ENCODE peak calls at places on chromosome 3, in nine cellular contexts. One of them, this sample, is unnamed. For H3K27me3 and H3K4me1, the result is how much of the 10 kb centered on the place peaks cover.

GRCh38 chr3:170405101-170405500 is 13.6 kb upstream of the CLDN11 start:
- DNase-seq in CD4-positive, CD25-positive, alpha-beta regulatory T cell: no peak
- DNase-seq in colonic mucosa: no peak
- DNase-seq in A673: no peak
- DNase-seq in sigmoid colon: no peak
- DNase-seq in lung: no peak
- DNase-seq in stomach: no peak
- DNase-seq in tibial artery: no peak
- DNase-seq in thoracic aorta: no peak
- DNase-seq in this sample: no peak

GRCh38 chr3:32934150-32934742 is 17.2 kb upstream of the CCR4 start:
- DNase-seq in CD4-positive, CD25-positive, alpha-beta regulatory T cell: peak
- DNase-seq in colonic mucosa: peak
- DNase-seq in A673: peak
- DNase-seq in sigmoid colon: no peak
- DNase-seq in lung: no peak
- DNase-seq in stomach: peak
- DNase-seq in tibial artery: no peak
- DNase-seq in thoracic aorta: no peak
- DNase-seq in this sample: no peak

GRCh38 chr3:100264242-100264641 is 3.5 kb downstream of the TBC1D23 start:
- DNase-seq in CD4-positive, CD25-positive, alpha-beta regulatory T cell: no peak
- DNase-seq in colonic mucosa: no peak
- DNase-seq in A673: no peak
- DNase-seq in sigmoid colon: no peak
- DNase-seq in lung: no peak
- DNase-seq in stomach: no peak
- DNase-seq in tibial artery: no peak
- DNase-seq in thoracic aorta: no peak
- DNase-seq in this sample: no peak

GRCh38 chr3:149832086-149832485 is 19.1 kb downstream of the RNF13 start:
- DNase-seq in CD4-positive, CD25-positive, alpha-beta regulatory T cell: no peak
- DNase-seq in colonic mucosa: no peak
- DNase-seq in A673: no peak
- DNase-seq in sigmoid colon: no peak
- DNase-seq in lung: no peak
- DNase-seq in stomach: no peak
- DNase-seq in tibial artery: no peak
- DNase-seq in thoracic aorta: no peak
- DNase-seq in this sample: no peak

GRCh38 chr3:46595819-46596218 is 16.5 kb upstream of the FAM240A start:
- DNase-seq in CD4-positive, CD25-positive, alpha-beta regulatory T cell: no peak
- DNase-seq in colonic mucosa: no peak
- DNase-seq in A673: no peak
- DNase-seq in sigmoid colon: no peak
- DNase-seq in lung: no peak
- DNase-seq in stomach: no peak
- DNase-seq in tibial artery: no peak
- DNase-seq in thoracic aorta: no peak
- DNase-seq in this sample: no peak

GRCh38 chr3:36219398-36219797 is 160.9 kb upstream of the STAC start:
- DNase-seq in CD4-positive, CD25-positive, alpha-beta regulatory T cell: no peak
- DNase-seq in colonic mucosa: no peak
- DNase-seq in A673: peak
- DNase-seq in sigmoid colon: no peak
- DNase-seq in lung: no peak
- DNase-seq in stomach: no peak
- DNase-seq in tibial artery: no peak
- DNase-seq in thoracic aorta: no peak
- DNase-seq in this sample: peak

GRCh38 chr3:150775001-150775599 is 12.1 kb upstream of the SIAH2 start:
- DNase-seq in CD4-positive, CD25-positive, alpha-beta regulatory T cell: no peak
- DNase-seq in colonic mucosa: no peak
- DNase-seq in A673: no peak
- DNase-seq in sigmoid colon: no peak
- DNase-seq in lung: no peak
- DNase-seq in stomach: no peak
- DNase-seq in tibial artery: no peak
- DNase-seq in thoracic aorta: no peak
- DNase-seq in this sample: peak

GRCh38 chr3:114213262-114213668 is 24.1 kb downstream of the ZNF80 start:
- DNase-seq in CD4-positive, CD25-positive, alpha-beta regulatory T cell: no peak
- DNase-seq in colonic mucosa: no peak
- DNase-seq in A673: no peak
- DNase-seq in sigmoid colon: no peak
- DNase-seq in lung: no peak
- DNase-seq in stomach: no peak
- DNase-seq in tibial artery: no peak
- DNase-seq in thoracic aorta: no peak
- DNase-seq in this sample: no peak

GRCh38 chr3:125593991-125594574 is 1.2 kb downstream of the OSBPL11 start:
- DNase-seq in CD4-positive, CD25-positive, alpha-beta regulatory T cell: peak
- DNase-seq in colonic mucosa: no peak
- DNase-seq in A673: peak
- DNase-seq in sigmoid colon: no peak
- DNase-seq in lung: no peak
- DNase-seq in stomach: no peak
- DNase-seq in tibial artery: no peak
- DNase-seq in thoracic aorta: no peak
- DNase-seq in this sample: no peak

GRCh38 chr3:195095035-195095703 is 175.8 kb downstream of the XXYLT1 start:
- DNase-seq in CD4-positive, CD25-positive, alpha-beta regulatory T cell: no peak
- DNase-seq in colonic mucosa: no peak
- DNase-seq in A673: peak
- DNase-seq in sigmoid colon: no peak
- DNase-seq in lung: no peak
- DNase-seq in stomach: no peak
- DNase-seq in tibial artery: peak
- DNase-seq in thoracic aorta: no peak
- DNase-seq in this sample: no peak

GRCh38 chr3:121918779-121919483 is 24.7 kb downstream of the SLC15A2 start:
- DNase-seq in CD4-positive, CD25-positive, alpha-beta regulatory T cell: no peak
- DNase-seq in colonic mucosa: no peak
- DNase-seq in A673: no peak
- DNase-seq in sigmoid colon: no peak
- DNase-seq in lung: no peak
- DNase-seq in stomach: no peak
- DNase-seq in tibial artery: no peak
- DNase-seq in thoracic aorta: no peak
- DNase-seq in this sample: peak
- H3K27me3 ChIP-seq in CD4-positive, CD25-positive, alpha-beta regulatory T cell: under half
- H3K27me3 ChIP-seq in colonic mucosa: under half
- H3K27me3 ChIP-seq in A673: under half
- H3K27me3 ChIP-seq in sigmoid colon: under half
- H3K27me3 ChIP-seq in lung: under half
- H3K27me3 ChIP-seq in stomach: under half
- H3K27me3 ChIP-seq in tibial artery: under half
- H3K27me3 ChIP-seq in thoracic aorta: under half
- H3K27me3 ChIP-seq in this sample: under half

DNA sequence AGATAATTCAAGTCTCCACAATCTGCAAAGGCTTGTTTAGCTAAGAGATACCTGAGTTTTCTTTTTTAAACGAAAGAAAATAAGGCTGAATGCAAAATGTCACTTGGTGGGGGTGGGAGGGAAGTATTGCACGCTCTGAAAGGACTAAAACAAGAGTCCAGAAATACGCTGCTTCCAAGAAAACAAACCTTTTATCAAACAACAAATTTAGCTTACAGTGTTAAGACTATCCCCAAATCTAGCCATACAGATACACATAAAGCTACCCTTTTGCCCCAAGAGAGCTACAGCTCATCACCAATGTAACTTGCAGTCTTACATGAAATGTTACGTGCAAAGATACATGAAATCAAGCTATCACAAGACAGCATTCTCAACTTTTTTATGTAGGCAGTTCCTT is 522.5 kb downstream of the FOXP1 start:
- DNase-seq in CD4-positive, CD25-positive, alpha-beta regulatory T cell: no peak
- DNase-seq in colonic mucosa: no peak
- DNase-seq in A673: no peak
- DNase-seq in sigmoid colon: no peak
- DNase-seq in lung: no peak
- DNase-seq in stomach: no peak
- DNase-seq in tibial artery: no peak
- DNase-seq in thoracic aorta: no peak
- DNase-seq in this sample: no peak
- H3K4me1 ChIP-seq in CD4-positive, CD25-positive, alpha-beta regulatory T cell: half or more
- H3K4me1 ChIP-seq in colonic mucosa: under half
- H3K4me1 ChIP-seq in A673: half or more
- H3K4me1 ChIP-seq in sigmoid colon: half or more
- H3K4me1 ChIP-seq in lung: under half
- H3K4me1 ChIP-seq in stomach: under half
- H3K4me1 ChIP-seq in tibial artery: half or more
- H3K4me1 ChIP-seq in thoracic aorta: half or more
- H3K4me1 ChIP-seq in this sample: half or more

GRCh38 chr3:132432639-132433038 is 15.3 kb downstream of the DNAJC13 start:
- DNase-seq in CD4-positive, CD25-positive, alpha-beta regulatory T cell: peak
- DNase-seq in colonic mucosa: no peak
- DNase-seq in A673: peak
- DNase-seq in sigmoid colon: no peak
- DNase-seq in lung: no peak
- DNase-seq in stomach: no peak
- DNase-seq in tibial artery: no peak
- DNase-seq in thoracic aorta: no peak
- DNase-seq in this sample: peak
- H3K27ac ChIP-seq in CD4-positive, CD25-positive, alpha-beta regulatory T cell: no peak
- H3K27ac ChIP-seq in colonic mucosa: no peak
- H3K27ac ChIP-seq in A673: peak
- H3K27ac ChIP-seq in sigmoid colon: no peak
- H3K27ac ChIP-seq in lung: no peak
- H3K27ac ChIP-seq in stomach: no peak
- H3K27ac ChIP-seq in tibial artery: no peak
- H3K27ac ChIP-seq in thoracic aorta: no peak
- H3K27ac ChIP-seq in this sample: peak

DNA sequence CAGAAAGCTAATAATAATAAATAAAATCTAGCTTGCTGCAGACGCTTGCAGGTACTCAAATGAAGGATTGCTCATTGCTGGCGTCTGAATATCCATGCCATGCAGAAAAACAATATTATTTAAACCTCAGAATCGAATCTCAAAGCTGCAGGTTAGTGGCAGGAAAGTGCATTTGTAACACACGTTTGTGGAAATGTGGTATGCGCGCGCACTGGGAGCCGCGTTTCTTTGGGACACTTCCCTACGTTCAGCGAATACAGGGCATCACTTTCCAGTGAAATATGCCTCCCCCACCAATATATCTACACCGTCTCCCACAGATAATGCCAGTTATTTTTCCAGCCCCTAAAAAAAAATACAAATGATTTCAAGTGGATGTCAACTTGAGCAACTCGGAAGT is 37.1 kb downstream of the ZIC4 start:
- DNase-seq in CD4-positive, CD25-positive, alpha-beta regulatory T cell: no peak
- DNase-seq in colonic mucosa: no peak
- DNase-seq in A673: no peak
- DNase-seq in sigmoid colon: no peak
- DNase-seq in lung: no peak
- DNase-seq in stomach: no peak
- DNase-seq in tibial artery: no peak
- DNase-seq in thoracic aorta: no peak
- DNase-seq in this sample: no peak
- H3K27me3 ChIP-seq in CD4-positive, CD25-positive, alpha-beta regulatory T cell: under half
- H3K27me3 ChIP-seq in colonic mucosa: half or more
- H3K27me3 ChIP-seq in A673: half or more
- H3K27me3 ChIP-seq in sigmoid colon: half or more
- H3K27me3 ChIP-seq in lung: under half
- H3K27me3 ChIP-seq in stomach: under half
- H3K27me3 ChIP-seq in tibial artery: under half
- H3K27me3 ChIP-seq in thoracic aorta: under half
- H3K27me3 ChIP-seq in this sample: half or more

GRCh38 chr3:20066079-20066478 is 25.8 kb downstream of the KAT2B start:
- DNase-seq in CD4-positive, CD25-positive, alpha-beta regulatory T cell: no peak
- DNase-seq in colonic mucosa: no peak
- DNase-seq in A673: no peak
- DNase-seq in sigmoid colon: no peak
- DNase-seq in lung: no peak
- DNase-seq in stomach: no peak
- DNase-seq in tibial artery: no peak
- DNase-seq in thoracic aorta: no peak
- DNase-seq in this sample: no peak
- H3K4me1 ChIP-seq in CD4-positive, CD25-positive, alpha-beta regulatory T cell: under half
- H3K4me1 ChIP-seq in colonic mucosa: under half
- H3K4me1 ChIP-seq in A673: under half
- H3K4me1 ChIP-seq in sigmoid colon: under half
- H3K4me1 ChIP-seq in lung: under half
- H3K4me1 ChIP-seq in stomach: under half
- H3K4me1 ChIP-seq in tibial artery: under half
- H3K4me1 ChIP-seq in thoracic aorta: under half
- H3K4me1 ChIP-seq in this sample: under half

DNA sequence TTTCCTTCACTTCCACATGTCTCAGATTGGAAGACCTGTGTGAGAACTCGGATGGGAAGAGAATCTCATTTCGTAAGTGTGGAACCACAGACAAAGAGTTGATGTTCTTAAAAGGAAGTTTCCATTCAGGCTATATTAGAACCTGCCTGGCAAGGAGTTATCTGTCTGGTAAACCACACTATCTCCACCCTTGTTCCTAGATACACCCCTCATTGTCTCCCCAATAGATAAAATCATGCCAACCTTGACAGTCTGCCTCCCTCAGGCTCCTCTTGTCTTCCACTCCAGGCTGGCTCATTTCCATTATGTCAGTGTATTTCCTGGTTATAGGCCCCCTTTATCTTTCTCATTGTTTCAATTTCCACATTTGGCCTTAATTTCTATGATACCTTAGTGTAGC is 89.2 kb downstream of the TMEM108 start:
- DNase-seq in CD4-positive, CD25-positive, alpha-beta regulatory T cell: no peak
- DNase-seq in colonic mucosa: no peak
- DNase-seq in A673: no peak
- DNase-seq in sigmoid colon: no peak
- DNase-seq in lung: no peak
- DNase-seq in stomach: no peak
- DNase-seq in tibial artery: no peak
- DNase-seq in thoracic aorta: no peak
- DNase-seq in this sample: no peak
- H3K27ac ChIP-seq in CD4-positive, CD25-positive, alpha-beta regulatory T cell: no peak
- H3K27ac ChIP-seq in colonic mucosa: no peak
- H3K27ac ChIP-seq in A673: no peak
- H3K27ac ChIP-seq in sigmoid colon: no peak
- H3K27ac ChIP-seq in lung: no peak
- H3K27ac ChIP-seq in stomach: no peak
- H3K27ac ChIP-seq in tibial artery: no peak
- H3K27ac ChIP-seq in thoracic aorta: no peak
- H3K27ac ChIP-seq in this sample: no peak

DNA sequence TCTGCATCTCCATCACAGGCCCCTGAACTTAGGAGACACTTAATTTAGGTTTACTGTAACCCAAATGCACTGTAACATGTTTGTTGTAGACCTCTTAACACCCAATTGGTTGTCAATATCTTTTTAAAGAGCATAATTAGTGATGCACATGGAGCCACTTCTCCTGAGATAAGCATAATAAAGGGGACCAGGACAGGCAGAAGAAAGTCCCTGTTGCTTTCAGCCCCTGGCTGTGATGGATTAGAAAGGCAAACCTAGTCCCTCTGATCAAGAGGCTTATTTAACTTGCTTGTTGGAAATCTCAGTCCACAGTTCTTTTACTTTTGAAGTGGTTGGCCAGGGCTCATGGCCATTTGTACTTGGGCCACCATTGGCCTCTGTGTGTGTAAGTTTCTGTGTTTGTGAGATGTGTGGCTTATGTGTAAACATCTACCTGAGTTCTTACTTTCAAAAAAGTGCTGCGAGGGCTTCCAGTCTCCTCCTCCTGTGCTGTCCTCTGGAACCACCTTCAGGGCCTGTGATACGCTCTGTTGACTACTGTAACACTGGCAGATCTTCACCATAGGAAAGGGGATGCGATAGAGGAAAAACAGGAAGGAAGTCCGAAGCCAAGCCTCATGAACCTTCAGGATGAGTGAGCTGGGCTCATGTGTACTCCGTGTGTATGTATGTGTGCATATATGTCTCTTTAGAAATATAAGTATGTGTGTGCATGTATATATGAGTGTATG is 136.2 kb downstream of the EPHB1 start:
- DNase-seq in CD4-positive, CD25-positive, alpha-beta regulatory T cell: no peak
- DNase-seq in colonic mucosa: no peak
- DNase-seq in A673: no peak
- DNase-seq in sigmoid colon: peak
- DNase-seq in lung: no peak
- DNase-seq in stomach: no peak
- DNase-seq in tibial artery: no peak
- DNase-seq in thoracic aorta: no peak
- DNase-seq in this sample: no peak
- H3K27me3 ChIP-seq in CD4-positive, CD25-positive, alpha-beta regulatory T cell: under half
- H3K27me3 ChIP-seq in colonic mucosa: under half
- H3K27me3 ChIP-seq in A673: under half
- H3K27me3 ChIP-seq in sigmoid colon: under half
- H3K27me3 ChIP-seq in lung: under half
- H3K27me3 ChIP-seq in stomach: under half
- H3K27me3 ChIP-seq in tibial artery: under half
- H3K27me3 ChIP-seq in thoracic aorta: under half
- H3K27me3 ChIP-seq in this sample: under half

This sample was measured in foreskin keratinocyte.